ENCODE peak calls at places on chromosome 1, in five cellular contexts. E is breast epithelium; B is fibroblast of lung; O is left ventricle myocardium inferior; Q is CD8-positive, alpha-beta T cell. Y is an unnamed sample.

GRCh38 chr1:61588736-61589381 is 136.1 kb downstream of the TM2D1 start:
- DNase-seq in E (no peak), B (peak; percentile 39), O (peak; percentile 34), Q (peak; percentile 24), Y (no peak)

GRCh38 chr1:101178688-101179491 is 57.9 kb upstream of the S1PR1 start:
- DNase-seq in E (no peak), B (no peak), O (no peak), Q (no peak), Y (no peak)

GRCh38 chr1:199759268-199759724 is 268.2 kb upstream of the NR5A2 start:
- DNase-seq in E (no peak), B (peak; percentile 55), O (no peak), Q (no peak), Y (no peak)

GRCh38 chr1:157691285-157691920 is 9.2 kb downstream of the FCRL3 start:
- DNase-seq in E (no peak), B (peak; percentile 4), O (no peak), Q (no peak), Y (no peak)

GRCh38 chr1:222382171-222382570 is 165.7 kb downstream of the HHIPL2 start:
- DNase-seq in E (no peak), B (no peak), O (no peak), Q (no peak), Y (no peak)

GRCh38 chr1:92599184-92599583 is 112.5 kb upstream of the GFI1 start:
- DNase-seq in E (no peak), B (peak; percentile 37), O (no peak), Q (no peak), Y (no peak)

GRCh38 chr1:238895911-238896310 is 490.5 kb upstream of the CHRM3 start:
- DNase-seq in E (no peak), B (peak; percentile 49), O (no peak), Q (no peak), Y (no peak)

GRCh38 chr1:213684454-213684853 is 303.3 kb upstream of the PROX1 start:
- DNase-seq in E (no peak), B (no peak), O (no peak), Q (no peak), Y (no peak)

GRCh38 chr1:185409345-185409744 is 92.3 kb upstream of the IVNS1ABP start:
- DNase-seq in E (no peak), B (no peak), O (no peak), Q (no peak), Y (no peak)

GRCh38 chr1:223504741-223505140 is 111.5 kb downstream of the CCDC185 start:
- DNase-seq in E (no peak), B (peak; percentile 96), O (no peak), Q (no peak), Y (no peak)

GRCh38 chr1:21278208-21278861 is 11.9 kb downstream of the ECE1 start:
- DNase-seq in E (no peak), B (peak; percentile 57), O (no peak), Q (no peak), Y (no peak)

GRCh38 chr1:59601032-59601431 is 213.7 kb upstream of the HOOK1 start:
- DNase-seq in E (no peak), B (peak; percentile 84), O (peak; percentile 37), Q (no peak), Y (no peak)

GRCh38 chr1:240575976-240576666 is 35.8 kb downstream of the GREM2 start:
- DNase-seq in E (no peak), B (peak; percentile 64), O (no peak), Q (peak; percentile 2), Y (no peak)

GRCh38 chr1:163874070-163874469 is 552.3 kb downstream of the NUF2 start:
- DNase-seq in E (no peak), B (no peak), O (no peak), Q (no peak), Y (no peak)

DNA sequence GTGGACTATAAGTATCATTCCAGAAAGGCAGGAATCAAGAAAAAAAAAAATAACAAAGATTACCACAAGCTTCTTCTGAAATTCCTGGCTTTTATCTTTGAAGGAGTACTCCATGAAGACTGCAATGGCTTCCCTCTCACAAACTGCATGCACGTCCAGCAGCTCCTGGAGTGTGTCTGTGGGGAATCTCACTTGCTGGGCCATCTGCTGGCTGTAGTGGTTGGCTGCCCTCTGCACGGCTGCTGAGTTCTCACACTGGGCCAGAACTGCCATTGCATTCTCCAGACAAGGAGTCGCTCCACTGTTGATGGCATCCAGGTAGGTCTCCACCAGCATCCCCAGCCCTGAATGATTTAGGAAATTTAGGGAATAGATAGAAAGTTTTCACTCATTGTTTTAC is 23.3 kb upstream of the GBP2 start:
- DNase-seq in E (no peak), B (peak; percentile 21), O (peak; percentile 25), Q (no peak), Y (no peak)
- TF ChIP-seq CTCF in E (no peak), B (peak; percentile 44), O (peak; percentile 40), Q (no peak), Y (no peak)

GRCh38 chr1:23177438-23178380 is 9.1 kb upstream of the LUZP1 start:
- DNase-seq in E (peak; percentile 71), B (peak; percentile 84), O (peak; percentile 88), Q (peak; percentile 14), Y (no peak)
- TF ChIP-seq CTCF in E (peak; percentile 47), B (no peak), O (peak; percentile 58), Q (no peak), Y (no peak)

GRCh38 chr1:210373878-210374599 is 45.3 kb downstream of the HHAT start:
- DNase-seq in E (peak; percentile 68), B (peak; percentile 99), O (no peak), Q (peak; percentile 24), Y (no peak)
- TF ChIP-seq CTCF in E (peak; percentile 59), B (peak; percentile 76), O (peak; percentile 53), Q (peak; percentile 24), Y (no peak)

GRCh38 chr1:195799016-195799415 is 809.2 kb downstream of the KCNT2 start:
- DNase-seq in E (no peak), B (no peak), O (no peak), Q (no peak), Y (no peak)

GRCh38 chr1:195806060-195806459 is 802.2 kb downstream of the KCNT2 start:
- DNase-seq in E (no peak), B (no peak), O (no peak), Q (no peak), Y (no peak)

GRCh38 chr1:195804547-195804946 is 803.7 kb downstream of the KCNT2 start:
- DNase-seq in E (no peak), B (no peak), O (no peak), Q (no peak), Y (no peak)
- TF ChIP-seq CTCF in E (no peak), B (no peak), O (no peak), Q (no peak), Y (no peak)

GRCh38 chr1:44521378-44522080 is 116.5 kb downstream of the RNF220 start:
- DNase-seq in E (no peak), B (no peak), O (no peak), Q (no peak), Y (no peak)

GRCh38 chr1:44526295-44527073 is 121.4 kb downstream of the RNF220 start:
- DNase-seq in E (no peak), B (peak; percentile 11), O (no peak), Q (no peak), Y (no peak)

GRCh38 chr1:44524180-44524579 is 119.1 kb downstream of the RNF220 start:
- DNase-seq in E (no peak), B (no peak), O (no peak), Q (no peak), Y (no peak)

GRCh38 chr1:44523747-44524146 is 118.7 kb downstream of the RNF220 start:
- DNase-seq in E (no peak), B (no peak), O (no peak), Q (no peak), Y (no peak)

GRCh38 chr1:44524655-44525530 is 119.8 kb downstream of the RNF220 start:
- DNase-seq in E (no peak), B (no peak), O (no peak), Q (no peak), Y (no peak)
- TF ChIP-seq CTCF in E (no peak), B (no peak), O (no peak), Q (no peak), Y (no peak)

GRCh38 chr1:234581063-234581714 is 28.8 kb downstream of the IRF2BP2 start:
- DNase-seq in E (no peak), B (no peak), O (no peak), Q (no peak), Y (no peak)

GRCh38 chr1:234582186-234582585 is 27.8 kb downstream of the IRF2BP2 start:
- DNase-seq in E (no peak), B (no peak), O (no peak), Q (no peak), Y (no peak)

GRCh38 chr1:234578087-234578486 is 31.9 kb downstream of the IRF2BP2 start:
- DNase-seq in E (no peak), B (no peak), O (no peak), Q (no peak), Y (no peak)

GRCh38 chr1:234578735-234579134 is 31.2 kb downstream of the IRF2BP2 start:
- DNase-seq in E (no peak), B (no peak), O (no peak), Q (no peak), Y (no peak)

DNA sequence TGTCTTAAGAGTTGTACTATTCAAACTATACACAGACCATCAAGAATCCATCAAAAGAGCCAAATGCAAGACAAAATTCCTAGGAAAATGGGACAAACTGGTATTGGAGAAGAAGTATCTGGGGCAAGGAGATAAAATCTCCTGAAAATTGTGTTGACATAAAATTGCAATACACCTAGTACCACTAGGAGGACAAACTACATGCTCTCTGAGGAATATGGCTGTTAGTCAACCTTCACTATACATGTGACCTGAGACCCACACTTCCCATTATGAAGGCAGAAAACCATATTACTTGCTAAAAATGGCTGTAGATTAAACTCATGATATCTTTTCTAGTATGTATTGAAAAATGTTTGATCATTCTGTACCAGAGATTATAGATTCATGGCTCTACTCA is 30.0 kb downstream of the IRF2BP2 start:
- DNase-seq in E (no peak), B (no peak), O (no peak), Q (no peak), Y (no peak)
- TF ChIP-seq CTCF in E (no peak), B (no peak), O (peak; percentile 21), Q (peak; percentile 18), Y (no peak)

Y was measured in omental fat pad.